ENCODE peak calls at places on chromosomes 6 and 20, in four cellular contexts. E is hepatocyte, Y is MM.1S, R is fibroblast of lung. V is an unnamed sample.

GRCh38 chr6:18326001-18326400 is 61.1 kb upstream of the RNF144B start:
- DNase-seq in R (no peak), E (no peak), Y (no peak), V (no peak)

GRCh38 chr6:73579851-73580246 is 59.0 kb upstream of the EEF1A1 start:
- DNase-seq in R (peak), E (peak), Y (peak), V (peak)

GRCh38 chr20:34938466-34939163 is 17.0 kb downstream of the GSS start:
- DNase-seq in E (no peak), R (no peak), Y (no peak), V (no peak)

GRCh38 chr6:137655291-137655690 is 161.1 kb upstream of the OLIG3 start:
- DNase-seq in R (no peak), E (no peak), Y (no peak), V (no peak)

GRCh38 chr20:51978081-51978501 is 175.8 kb upstream of the SALL4 start:
- DNase-seq in Y (peak), E (no peak), R (no peak), V (no peak)

GRCh38 chr6:45816674-45817297 is 198.9 kb downstream of the CLIC5 start:
- DNase-seq in Y (no peak), R (peak), E (no peak), V (no peak)

GRCh38 chr6:41741625-41742490 is 5.3 kb downstream of the PGC start:
- DNase-seq in Y (no peak), R (no peak), E (peak), V (peak)

GRCh38 chr20:2804921-2805681 is 4.7 kb upstream of the CPXM1 start:
- DNase-seq in E (no peak), R (no peak), Y (no peak), V (no peak)

GRCh38 chr6:28212510-28213212 is 12.4 kb upstream of the ZSCAN9 start:
- DNase-seq in R (peak), Y (peak), E (peak), V (peak)

GRCh38 chr6:142474446-142475289 is 172.9 kb downstream of the ADGRG6 start:
- DNase-seq in R (peak), E (peak), Y (peak), V (peak)

GRCh38 chr20:4025125-4025524 is 9.8 kb upstream of the RNF24 start:
- DNase-seq in E (no peak), Y (no peak), R (no peak), V (no peak)

GRCh38 chr6:105985098-105985815 is 100.9 kb upstream of the PRDM1 start:
- DNase-seq in E (no peak), Y (no peak), R (no peak), V (no peak)

GRCh38 chr6:105986998-105987397 is 99.1 kb upstream of the PRDM1 start:
- DNase-seq in R (no peak), E (no peak), Y (no peak), V (no peak)

GRCh38 chr6:105983763-105984162 is 102.4 kb upstream of the PRDM1 start:
- DNase-seq in E (no peak), Y (no peak), R (no peak), V (no peak)

GRCh38 chr6:105988321-105988720 is 97.8 kb upstream of the PRDM1 start:
- DNase-seq in E (no peak), Y (no peak), R (no peak), V (no peak)

GRCh38 chr6:105985816-105986632 is 100.1 kb upstream of the PRDM1 start:
- DNase-seq in E (peak), Y (no peak), R (no peak), V (no peak)
- TF ChIP-seq EZH2 in E (peak), Y (no peak), R (no peak), V (no peak)

DNA sequence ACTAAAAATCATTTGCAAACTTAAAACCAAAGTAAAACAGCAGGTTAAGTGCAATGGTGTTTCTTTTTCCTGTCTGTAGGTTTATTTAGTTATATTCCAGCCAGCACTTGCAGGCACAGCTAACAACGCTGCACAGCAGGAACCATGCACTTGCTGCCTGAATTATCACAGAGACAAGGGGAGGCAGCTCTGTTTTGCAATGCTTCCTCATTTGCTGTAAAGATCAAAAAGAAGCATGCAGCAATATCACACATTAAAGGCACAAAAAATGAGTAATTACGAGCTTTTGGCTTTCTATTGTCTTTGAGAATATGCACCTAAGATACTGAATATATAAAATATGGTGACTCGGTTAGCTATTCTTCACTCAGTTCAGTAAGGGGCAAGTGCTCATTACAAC is 241.9 kb downstream of the EPHA7 start:
- DNase-seq in Y (no peak), E (no peak), R (no peak), V (no peak)
- H2AFZ ChIP-seq in Y (no peak), E (no peak), R (no peak), V (no peak)

GRCh38 chr20:50242863-50243609 is 52.4 kb downstream of the CEBPB start:
- DNase-seq in R (no peak), Y (no peak), E (no peak), V (peak)
- TF ChIP-seq EZH2 in R (no peak), Y (no peak), E (no peak), V (no peak)

GRCh38 chr6:90204327-90204726 is 92.3 kb downstream of the BACH2 start:
- DNase-seq in R (no peak), E (no peak), Y (no peak), V (no peak)
- H2AFZ ChIP-seq in R (no peak), E (no peak), Y (no peak), V (no peak)

DNA sequence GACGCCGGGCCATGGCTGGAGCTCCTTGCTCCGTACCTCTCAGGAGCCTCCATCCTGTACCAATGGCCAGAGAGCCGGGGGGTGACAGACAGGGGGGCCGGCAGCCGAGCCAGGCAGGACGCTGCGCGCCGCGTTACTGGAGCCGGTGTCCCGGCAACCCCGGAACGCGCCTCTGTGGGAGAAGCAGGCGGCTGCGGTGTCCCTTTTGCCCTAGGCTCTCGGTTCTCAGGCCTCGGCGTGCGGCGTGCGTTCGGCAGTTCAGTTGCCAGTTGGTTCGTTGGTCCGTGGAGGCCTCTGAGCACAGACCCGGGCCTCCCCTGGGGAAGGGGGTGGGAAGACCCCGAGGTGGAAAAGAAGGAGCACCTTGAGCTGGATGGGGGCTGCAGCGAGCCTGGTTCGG is at the start of gene SPATS1:
- DNase-seq in Y (no peak), E (peak), R (no peak), V (no peak)
- TF ChIP-seq EZH2 in Y (no peak), E (no peak), R (peak), V (no peak)

GRCh38 chr6:81938014-81938761 is 185.7 kb upstream of the TENT5A start:
- DNase-seq in R (peak), E (peak), Y (peak), V (peak)
- H2AFZ ChIP-seq in R (no peak), E (no peak), Y (no peak), V (no peak)